ENCODE peak calls at places on chromosomes 13 and 19, in seven cellular contexts. S, F, P, I, B, G and C are unnamed samples.

GRCh38 chr13:94658926-94659649 is 53.3 kb downstream of the SOX21 start:
- DNase-seq in S (no peak), F (no peak), P (no peak), I (peak; percentile 7), B (no peak), G (no peak), C (no peak)

GRCh38 chr19:30564551-30565011 is 192.4 kb downstream of the ZNF536 start:
- DNase-seq in S (no peak), F (no peak), P (no peak), I (no peak), B (no peak), G (no peak), C (no peak)

GRCh38 chr19:10344780-10345179 is 5.4 kb upstream of the ICAM3 start:
- DNase-seq in S (no peak), F (no peak), P (no peak), I (peak; percentile 42), B (no peak), G (peak; percentile 16), C (no peak)

GRCh38 chr19:42540071-42540553 is 11.8 kb upstream of the CEACAM1 start:
- DNase-seq in S (no peak), F (no peak), P (no peak), I (peak; percentile 21), B (no peak), G (no peak), C (no peak)

GRCh38 chr13:76016799-76017198 is 380.7 kb downstream of the LMO7 start:
- DNase-seq in S (no peak), F (no peak), P (no peak), I (peak; percentile 42), B (no peak), G (peak; percentile 54), C (peak; percentile 40)

GRCh38 chr13:79434578-79434977 is 28.5 kb upstream of the RBM26 start:
- DNase-seq in S (no peak), F (no peak), P (peak; percentile 59), I (peak; percentile 74), B (no peak), G (peak; percentile 57), C (no peak)

GRCh38 chr13:45362939-45363338 is 22.0 kb upstream of the TPT1 start:
- DNase-seq in S (no peak), F (no peak), P (no peak), I (no peak), B (no peak), G (no peak), C (no peak)

GRCh38 chr19:29376855-29377354 is 148.9 kb upstream of the VSTM2B start:
- DNase-seq in S (no peak), F (no peak), P (no peak), I (no peak), B (no peak), G (no peak), C (no peak)

GRCh38 chr19:14495678-14496028 is 274 bp downstream of the GIPC1 start:
- DNase-seq in S (no peak), F (no peak), P (no peak), I (no peak), B (no peak), G (no peak), C (no peak)

GRCh38 chr13:85298387-85298924 is 500.8 kb downstream of the SLITRK6 start:
- DNase-seq in S (no peak), F (no peak), P (no peak), I (no peak), B (no peak), G (no peak), C (no peak)

GRCh38 chr13:51814825-51815650 is 11.1 kb upstream of the DHRS12 start:
- DNase-seq in S (no peak), F (peak; percentile 68), P (no peak), I (peak; percentile 66), B (peak; percentile 74), G (peak; percentile 53), C (peak; percentile 72)

GRCh38 chr13:93244141-93244917 is 17.7 kb downstream of the GPC6 start:
- DNase-seq in S (no peak), F (no peak), P (peak; percentile 75), I (peak; percentile 81), B (no peak), G (peak; percentile 56), C (peak; percentile 11)

GRCh38 chr19:44866672-44867071 is 20.6 kb downstream of the NECTIN2 start:
- DNase-seq in S (no peak), F (no peak), P (no peak), I (no peak), B (no peak), G (no peak), C (no peak)

GRCh38 chr19:54795763-54796162 is 7.6 kb upstream of the KIR2DL4 start:
- DNase-seq in S (no peak), F (no peak), P (no peak), I (no peak), B (no peak), G (no peak), C (no peak)

GRCh38 chr13:36764957-36765356 is 54.1 kb upstream of the RFXAP start:
- DNase-seq in S (no peak), F (no peak), P (no peak), I (no peak), B (no peak), G (no peak), C (no peak)

GRCh38 chr13:45678282-45678681 is 23.8 kb upstream of the CBY2 start:
- DNase-seq in S (no peak), F (no peak), P (no peak), I (no peak), B (no peak), G (no peak), C (no peak)

GRCh38 chr19:29694669-29695627 is 20.1 kb downstream of the C19orf12 start:
- DNase-seq in S (peak; percentile 90), F (peak; percentile 95), P (peak; percentile 31), I (peak; percentile 86), B (peak; percentile 84), G (peak; percentile 53), C (peak; percentile 83)

DNA sequence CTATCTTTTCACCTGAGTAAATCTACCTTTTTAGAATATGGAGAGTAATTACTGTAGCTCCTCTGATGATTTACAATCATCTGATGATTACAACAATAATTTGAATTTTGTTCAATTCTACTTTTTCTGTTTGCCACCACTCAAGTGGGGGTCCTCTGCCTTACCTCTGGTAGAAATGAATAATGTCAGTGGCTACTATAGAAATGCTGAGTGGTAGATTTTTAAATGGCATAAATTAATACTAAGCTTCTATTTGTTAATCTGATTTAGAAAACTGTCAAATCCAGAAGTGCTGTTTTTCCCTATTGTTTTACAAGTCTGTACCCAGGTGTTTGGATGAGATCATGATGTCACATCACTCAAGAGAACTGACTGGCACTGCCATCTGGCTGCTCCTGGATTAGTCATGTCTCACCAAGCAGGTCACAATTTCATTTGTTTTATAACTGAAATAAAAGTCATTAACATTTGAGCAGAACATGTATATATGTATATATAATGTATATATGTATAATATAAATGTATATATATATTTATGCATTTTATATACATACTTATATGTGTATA is 494.8 kb downstream of the TBC1D4 start:
- DNase-seq in S (no peak), F (no peak), P (no peak), I (no peak), B (no peak), G (no peak), C (no peak)
- H3K4me3 ChIP-seq in S (no peak overlapping the region), F (no peak overlapping the region), P (no peak overlapping the region), I (no peak overlapping the region), B (no peak overlapping the region), G (no peak overlapping the region), C (no peak overlapping the region)

DNA sequence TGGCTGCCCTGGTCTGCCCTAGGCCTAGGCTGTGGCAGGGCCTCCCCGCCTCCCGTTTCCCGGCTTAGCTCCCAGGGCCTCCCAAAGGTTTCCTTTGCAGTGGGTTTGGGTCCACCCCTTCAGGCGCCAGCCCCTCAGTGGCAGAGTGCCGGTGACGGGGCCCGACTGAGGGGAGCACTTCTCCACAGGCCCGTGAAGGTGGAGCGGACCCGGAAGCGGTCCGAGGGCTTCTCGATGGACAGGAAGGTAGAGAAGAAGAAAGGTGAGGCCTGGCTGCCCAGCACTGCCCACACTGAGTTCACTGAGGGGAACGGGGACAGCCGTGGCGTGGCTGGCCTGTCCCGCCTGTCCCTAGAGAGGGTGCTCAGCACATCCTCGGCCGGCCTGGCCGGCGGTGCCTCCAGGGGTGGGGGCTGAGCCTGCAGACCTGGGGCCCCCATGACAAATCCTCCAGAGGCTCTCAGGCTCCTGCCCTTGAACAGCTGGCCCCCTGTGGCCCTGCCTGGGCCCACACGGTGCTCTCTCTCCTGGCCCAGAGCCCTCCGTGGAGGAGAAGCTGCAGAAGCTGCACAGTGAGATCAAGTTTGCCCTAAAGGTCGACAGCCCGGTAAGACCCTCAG is 20.4 kb downstream of the PLIN4 start:
- DNase-seq in S (peak; percentile 69), F (peak; percentile 55), P (no peak), I (no peak), B (no peak), G (no peak), C (no peak)
- H3K36me3 ChIP-seq in S (peaks cover 4% of the 10 kb centered on the region), F (peaks cover 4% of the 10 kb centered on the region), P (peaks cover 4% of the 10 kb centered on the region), I (no peaks in the 10 kb centered on the region), B (peaks cover 8% of the 10 kb centered on the region), G (peaks cover 74% of the 10 kb centered on the region), C (peaks cover 28% of the 10 kb centered on the region)

GRCh38 chr19:18422530-18423191 is 3.5 kb downstream of the SSBP4 start:
- DNase-seq in S (peak; percentile 66), F (no peak), P (no peak), I (no peak), B (no peak), G (no peak), C (no peak)

GRCh38 chr19:18424122-18424889 is 5.1 kb downstream of the SSBP4 start:
- DNase-seq in S (peak; percentile 63), F (no peak), P (no peak), I (no peak), B (no peak), G (no peak), C (no peak)

GRCh38 chr19:18421371-18421959 is 2.3 kb downstream of the SSBP4 start:
- DNase-seq in S (peak; percentile 62), F (no peak), P (no peak), I (no peak), B (no peak), G (no peak), C (no peak)

GRCh38 chr19:18424890-18425514 is 5.8 kb downstream of the SSBP4 start:
- DNase-seq in S (peak; percentile 57), F (no peak), P (no peak), I (no peak), B (no peak), G (no peak), C (no peak)

DNA sequence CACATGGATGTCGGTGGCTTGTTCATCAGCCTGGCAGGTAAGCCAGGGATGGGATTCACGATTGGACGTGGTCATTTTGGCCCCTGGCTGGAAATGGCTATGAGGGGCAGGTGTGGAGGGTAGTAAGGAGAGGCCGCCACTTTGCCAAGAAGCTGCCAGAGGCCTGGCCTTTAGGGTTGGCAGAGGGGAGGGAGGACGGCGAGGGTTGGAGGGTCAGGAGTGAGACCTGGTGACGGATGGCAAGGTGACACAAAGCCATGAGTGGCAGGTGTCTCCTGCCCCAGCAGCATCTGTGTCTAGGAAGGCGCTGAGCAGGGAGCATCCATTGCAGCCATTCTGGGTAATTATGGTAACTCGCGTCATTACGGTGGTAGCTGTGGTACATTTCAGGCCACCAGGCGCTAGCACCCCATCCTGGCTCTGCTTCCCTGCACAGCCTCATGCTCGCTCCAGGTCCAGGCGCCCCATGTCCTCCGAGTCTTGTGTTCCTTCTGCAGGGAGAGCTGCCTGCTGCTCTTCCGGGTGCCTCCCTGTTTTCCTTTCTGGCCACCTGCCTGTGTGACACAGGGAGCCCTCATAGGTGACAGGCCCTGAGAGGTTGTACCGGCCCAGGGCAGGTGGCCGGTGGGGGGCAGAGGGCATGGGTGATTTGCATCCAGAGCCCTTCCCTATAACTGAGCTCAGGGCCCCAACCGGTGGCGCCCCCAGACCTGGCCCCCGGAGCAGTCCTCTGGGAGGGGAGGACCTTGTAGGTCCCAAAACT is 4.2 kb downstream of the SSBP4 start:
- DNase-seq in S (peak; percentile 48), F (no peak), P (no peak), I (no peak), B (no peak), G (no peak), C (no peak)
- H3K27ac ChIP-seq in S (no peak overlapping the region), F (no peak overlapping the region), P (no peak overlapping the region), I (no peak overlapping the region), B (peak overlapping the region; percentile 60), G (no peak overlapping the region), C (no peak overlapping the region)

GRCh38 chr13:49400755-49401659 is 42.9 kb downstream of the CAB39L start:
- DNase-seq in S (no peak), F (no peak), P (peak; percentile 38), I (peak; percentile 40), B (peak; percentile 46), G (peak; percentile 33), C (peak; percentile 97)
- H3K4me3 ChIP-seq in S (peak overlapping the region; percentile 30), F (peak overlapping the region; percentile 51), P (no peak overlapping the region), I (peak overlapping the region; percentile 29), B (peak overlapping the region; percentile 31), G (no peak overlapping the region), C (peak overlapping the region; percentile 40)